ENCODE peak calls at places on chromosomes 3 and 15, in eight cellular contexts. One of them, this sample, is unnamed.

GRCh38 chr15:69756440-69756839 is 303.8 kb downstream of the RPLP1 start:
- DNase-seq in AG08396: no peak
- DNase-seq in activated T-cell treated with anti-CD3 and anti-CD28 coated beads for 1 hour: no peak
- DNase-seq in lower leg skin: no peak
- DNase-seq in CD8-positive, alpha-beta memory T cell: no peak
- DNase-seq in activated CD4-positive, alpha-beta T cell treated with anti-CD3 and anti-CD28 coated beads, Interleukin-2, amount 50 U/mL, for 48 hours: no peak
- DNase-seq in amniotic epithelial cell: peak
- DNase-seq in activated naive CD8-positive, alpha-beta T cell treated with anti-CD3 and anti-CD28 coated beads, Interleukin-2, amount 50 U/mL, for 16 hours: no peak
- DNase-seq in this sample: no peak

GRCh38 chr3:169149349-169149890 is 514.1 kb downstream of the MECOM start:
- DNase-seq in AG08396: peak
- DNase-seq in activated T-cell treated with anti-CD3 and anti-CD28 coated beads for 1 hour: peak
- DNase-seq in lower leg skin: peak
- DNase-seq in CD8-positive, alpha-beta memory T cell: peak
- DNase-seq in activated CD4-positive, alpha-beta T cell treated with anti-CD3 and anti-CD28 coated beads, Interleukin-2, amount 50 U/mL, for 48 hours: peak
- DNase-seq in amniotic epithelial cell: peak
- DNase-seq in activated naive CD8-positive, alpha-beta T cell treated with anti-CD3 and anti-CD28 coated beads, Interleukin-2, amount 50 U/mL, for 16 hours: peak
- DNase-seq in this sample: peak

GRCh38 chr3:32646761-32647160 is 38.2 kb upstream of the CNOT10 start:
- DNase-seq in AG08396: peak
- DNase-seq in activated T-cell treated with anti-CD3 and anti-CD28 coated beads for 1 hour: no peak
- DNase-seq in lower leg skin: no peak
- DNase-seq in CD8-positive, alpha-beta memory T cell: no peak
- DNase-seq in activated CD4-positive, alpha-beta T cell treated with anti-CD3 and anti-CD28 coated beads, Interleukin-2, amount 50 U/mL, for 48 hours: no peak
- DNase-seq in amniotic epithelial cell: no peak
- DNase-seq in activated naive CD8-positive, alpha-beta T cell treated with anti-CD3 and anti-CD28 coated beads, Interleukin-2, amount 50 U/mL, for 16 hours: no peak
- DNase-seq in this sample: no peak

GRCh38 chr3:112770026-112770626 is 76.5 kb downstream of the CD200R1L start:
- DNase-seq in AG08396: no peak
- DNase-seq in activated T-cell treated with anti-CD3 and anti-CD28 coated beads for 1 hour: no peak
- DNase-seq in lower leg skin: no peak
- DNase-seq in CD8-positive, alpha-beta memory T cell: no peak
- DNase-seq in activated CD4-positive, alpha-beta T cell treated with anti-CD3 and anti-CD28 coated beads, Interleukin-2, amount 50 U/mL, for 48 hours: peak
- DNase-seq in amniotic epithelial cell: peak
- DNase-seq in activated naive CD8-positive, alpha-beta T cell treated with anti-CD3 and anti-CD28 coated beads, Interleukin-2, amount 50 U/mL, for 16 hours: no peak
- DNase-seq in this sample: no peak

GRCh38 chr3:45597166-45597565 is 2.6 kb downstream of the LIMD1 start:
- DNase-seq in AG08396: peak
- DNase-seq in activated T-cell treated with anti-CD3 and anti-CD28 coated beads for 1 hour: no peak
- DNase-seq in lower leg skin: no peak
- DNase-seq in CD8-positive, alpha-beta memory T cell: no peak
- DNase-seq in activated CD4-positive, alpha-beta T cell treated with anti-CD3 and anti-CD28 coated beads, Interleukin-2, amount 50 U/mL, for 48 hours: peak
- DNase-seq in amniotic epithelial cell: peak
- DNase-seq in activated naive CD8-positive, alpha-beta T cell treated with anti-CD3 and anti-CD28 coated beads, Interleukin-2, amount 50 U/mL, for 16 hours: no peak
- DNase-seq in this sample: peak

GRCh38 chr15:40104296-40104864 is 4.3 kb downstream of the BMF start:
- DNase-seq in AG08396: no peak
- DNase-seq in activated T-cell treated with anti-CD3 and anti-CD28 coated beads for 1 hour: no peak
- DNase-seq in lower leg skin: no peak
- DNase-seq in CD8-positive, alpha-beta memory T cell: no peak
- DNase-seq in activated CD4-positive, alpha-beta T cell treated with anti-CD3 and anti-CD28 coated beads, Interleukin-2, amount 50 U/mL, for 48 hours: no peak
- DNase-seq in amniotic epithelial cell: no peak
- DNase-seq in activated naive CD8-positive, alpha-beta T cell treated with anti-CD3 and anti-CD28 coated beads, Interleukin-2, amount 50 U/mL, for 16 hours: no peak
- DNase-seq in this sample: no peak

GRCh38 chr3:63807901-63808589 is 11.1 kb upstream of the C3orf49 start:
- DNase-seq in AG08396: no peak
- DNase-seq in activated T-cell treated with anti-CD3 and anti-CD28 coated beads for 1 hour: no peak
- DNase-seq in lower leg skin: no peak
- DNase-seq in CD8-positive, alpha-beta memory T cell: no peak
- DNase-seq in activated CD4-positive, alpha-beta T cell treated with anti-CD3 and anti-CD28 coated beads, Interleukin-2, amount 50 U/mL, for 48 hours: no peak
- DNase-seq in amniotic epithelial cell: no peak
- DNase-seq in activated naive CD8-positive, alpha-beta T cell treated with anti-CD3 and anti-CD28 coated beads, Interleukin-2, amount 50 U/mL, for 16 hours: no peak
- DNase-seq in this sample: no peak

GRCh38 chr3:27279153-27279552 is 90.0 kb downstream of the NEK10 start:
- DNase-seq in AG08396: no peak
- DNase-seq in activated T-cell treated with anti-CD3 and anti-CD28 coated beads for 1 hour: no peak
- DNase-seq in lower leg skin: no peak
- DNase-seq in CD8-positive, alpha-beta memory T cell: no peak
- DNase-seq in activated CD4-positive, alpha-beta T cell treated with anti-CD3 and anti-CD28 coated beads, Interleukin-2, amount 50 U/mL, for 48 hours: no peak
- DNase-seq in amniotic epithelial cell: peak
- DNase-seq in activated naive CD8-positive, alpha-beta T cell treated with anti-CD3 and anti-CD28 coated beads, Interleukin-2, amount 50 U/mL, for 16 hours: no peak
- DNase-seq in this sample: no peak

GRCh38 chr15:44102675-44103254 is 92.3 kb downstream of the FRMD5 start:
- DNase-seq in AG08396: peak
- DNase-seq in activated T-cell treated with anti-CD3 and anti-CD28 coated beads for 1 hour: no peak
- DNase-seq in lower leg skin: no peak
- DNase-seq in CD8-positive, alpha-beta memory T cell: no peak
- DNase-seq in activated CD4-positive, alpha-beta T cell treated with anti-CD3 and anti-CD28 coated beads, Interleukin-2, amount 50 U/mL, for 48 hours: no peak
- DNase-seq in amniotic epithelial cell: peak
- DNase-seq in activated naive CD8-positive, alpha-beta T cell treated with anti-CD3 and anti-CD28 coated beads, Interleukin-2, amount 50 U/mL, for 16 hours: no peak
- DNase-seq in this sample: no peak

GRCh38 chr3:175940243-175940642 is 1081.1 kb downstream of the NAALADL2 start:
- DNase-seq in AG08396: peak
- DNase-seq in activated T-cell treated with anti-CD3 and anti-CD28 coated beads for 1 hour: no peak
- DNase-seq in lower leg skin: no peak
- DNase-seq in CD8-positive, alpha-beta memory T cell: no peak
- DNase-seq in activated CD4-positive, alpha-beta T cell treated with anti-CD3 and anti-CD28 coated beads, Interleukin-2, amount 50 U/mL, for 48 hours: no peak
- DNase-seq in amniotic epithelial cell: peak
- DNase-seq in activated naive CD8-positive, alpha-beta T cell treated with anti-CD3 and anti-CD28 coated beads, Interleukin-2, amount 50 U/mL, for 16 hours: no peak
- DNase-seq in this sample: no peak

GRCh38 chr3:53807117-53807521 is 39.1 kb downstream of the CHDH start:
- DNase-seq in AG08396: no peak
- DNase-seq in activated T-cell treated with anti-CD3 and anti-CD28 coated beads for 1 hour: no peak
- DNase-seq in lower leg skin: peak
- DNase-seq in CD8-positive, alpha-beta memory T cell: no peak
- DNase-seq in activated CD4-positive, alpha-beta T cell treated with anti-CD3 and anti-CD28 coated beads, Interleukin-2, amount 50 U/mL, for 48 hours: no peak
- DNase-seq in amniotic epithelial cell: no peak
- DNase-seq in activated naive CD8-positive, alpha-beta T cell treated with anti-CD3 and anti-CD28 coated beads, Interleukin-2, amount 50 U/mL, for 16 hours: no peak
- DNase-seq in this sample: no peak

GRCh38 chr15:84588053-84588874 is 12.5 kb upstream of the ZSCAN2 start:
- DNase-seq in AG08396: peak
- DNase-seq in activated T-cell treated with anti-CD3 and anti-CD28 coated beads for 1 hour: peak
- DNase-seq in lower leg skin: peak
- DNase-seq in CD8-positive, alpha-beta memory T cell: peak
- DNase-seq in activated CD4-positive, alpha-beta T cell treated with anti-CD3 and anti-CD28 coated beads, Interleukin-2, amount 50 U/mL, for 48 hours: peak
- DNase-seq in amniotic epithelial cell: peak
- DNase-seq in activated naive CD8-positive, alpha-beta T cell treated with anti-CD3 and anti-CD28 coated beads, Interleukin-2, amount 50 U/mL, for 16 hours: peak
- DNase-seq in this sample: peak

GRCh38 chr15:20348900-20349773 is 192.5 kb downstream of the GOLGA6L6 start:
- DNase-seq in AG08396: no peak
- DNase-seq in activated T-cell treated with anti-CD3 and anti-CD28 coated beads for 1 hour: no peak
- DNase-seq in lower leg skin: peak
- DNase-seq in CD8-positive, alpha-beta memory T cell: no peak
- DNase-seq in activated CD4-positive, alpha-beta T cell treated with anti-CD3 and anti-CD28 coated beads, Interleukin-2, amount 50 U/mL, for 48 hours: no peak
- DNase-seq in amniotic epithelial cell: no peak
- DNase-seq in activated naive CD8-positive, alpha-beta T cell treated with anti-CD3 and anti-CD28 coated beads, Interleukin-2, amount 50 U/mL, for 16 hours: no peak
- DNase-seq in this sample: no peak

GRCh38 chr15:52037889-52038505 is 19.0 kb downstream of the MAPK6 start:
- DNase-seq in AG08396: no peak
- DNase-seq in activated T-cell treated with anti-CD3 and anti-CD28 coated beads for 1 hour: no peak
- DNase-seq in lower leg skin: no peak
- DNase-seq in CD8-positive, alpha-beta memory T cell: no peak
- DNase-seq in activated CD4-positive, alpha-beta T cell treated with anti-CD3 and anti-CD28 coated beads, Interleukin-2, amount 50 U/mL, for 48 hours: no peak
- DNase-seq in amniotic epithelial cell: no peak
- DNase-seq in activated naive CD8-positive, alpha-beta T cell treated with anti-CD3 and anti-CD28 coated beads, Interleukin-2, amount 50 U/mL, for 16 hours: no peak
- DNase-seq in this sample: no peak

GRCh38 chr3:172070799-172071198 is 31.4 kb downstream of the FNDC3B start:
- DNase-seq in AG08396: no peak
- DNase-seq in activated T-cell treated with anti-CD3 and anti-CD28 coated beads for 1 hour: no peak
- DNase-seq in lower leg skin: no peak
- DNase-seq in CD8-positive, alpha-beta memory T cell: no peak
- DNase-seq in activated CD4-positive, alpha-beta T cell treated with anti-CD3 and anti-CD28 coated beads, Interleukin-2, amount 50 U/mL, for 48 hours: no peak
- DNase-seq in amniotic epithelial cell: no peak
- DNase-seq in activated naive CD8-positive, alpha-beta T cell treated with anti-CD3 and anti-CD28 coated beads, Interleukin-2, amount 50 U/mL, for 16 hours: no peak
- DNase-seq in this sample: no peak

GRCh38 chr3:54994026-54994626 is 66.3 kb upstream of the LRTM1 start:
- DNase-seq in AG08396: no peak
- DNase-seq in activated T-cell treated with anti-CD3 and anti-CD28 coated beads for 1 hour: no peak
- DNase-seq in lower leg skin: no peak
- DNase-seq in CD8-positive, alpha-beta memory T cell: no peak
- DNase-seq in activated CD4-positive, alpha-beta T cell treated with anti-CD3 and anti-CD28 coated beads, Interleukin-2, amount 50 U/mL, for 48 hours: no peak
- DNase-seq in amniotic epithelial cell: no peak
- DNase-seq in activated naive CD8-positive, alpha-beta T cell treated with anti-CD3 and anti-CD28 coated beads, Interleukin-2, amount 50 U/mL, for 16 hours: no peak
- DNase-seq in this sample: no peak